ENCODE peak calls at places on chromosomes 4 and X, in five cellular contexts. A, E, V, Y and K are unnamed samples.

GRCh38 chrX:154372612-154373022 is 1.8 kb downstream of the FLNA start:
- DNase-seq in V (no peak), A (no peak), Y (peak), E (peak), K (no peak)

GRCh38 chr4:100118213-100118612 is 72.1 kb downstream of the DDIT4L start:
- DNase-seq in E (no peak), A (no peak), Y (no peak), V (no peak), K (no peak)

GRCh38 chr4:2262145-2262943 is 435 bp upstream of the MXD4 start:
- DNase-seq in E (peak), A (peak), V (peak), Y (peak), K (peak)

GRCh38 chr4:138602664-138603063 is 360.5 kb upstream of the SLC7A11 start:
- DNase-seq in A (no peak), E (no peak), Y (no peak), V (no peak), K (no peak)

GRCh38 chr4:182478475-182478874 is 235.3 kb downstream of the TENM3 start:
- DNase-seq in E (no peak), Y (peak), A (peak), V (no peak), K (no peak)

GRCh38 chr4:6920174-6920573 is 10.5 kb downstream of the TBC1D14 start:
- DNase-seq in V (no peak), E (no peak), A (no peak), Y (no peak), K (no peak)

GRCh38 chr4:107380836-107381438 is 339.1 kb downstream of the PAPSS1 start:
- DNase-seq in A (no peak), E (no peak), V (no peak), Y (no peak), K (no peak)

GRCh38 chrX:43676960-43677582 is 21.0 kb downstream of the MAOA start:
- DNase-seq in Y (no peak), V (no peak), E (no peak), A (no peak), K (no peak)

GRCh38 chrX:154458954-154459829 is 1.1 kb downstream of the PLXNA3 start:
- DNase-seq in V (no peak), Y (no peak), A (peak), E (no peak), K (no peak)

GRCh38 chr4:81469774-81470455 is 1.8 kb downstream of the RASGEF1B start:
- DNase-seq in A (no peak), E (no peak), V (no peak), Y (no peak), K (no peak)

GRCh38 chr4:60326735-60327134 is 873.4 kb upstream of the ADGRL3 start:
- DNase-seq in V (no peak), Y (no peak), E (no peak), A (no peak), K (no peak)

GRCh38 chr4:71214578-71214977 is 124.2 kb upstream of the SLC4A4 start:
- DNase-seq in E (no peak), V (no peak), A (no peak), Y (no peak), K (no peak)

GRCh38 chrX:74923942-74924448 is 1.3 kb downstream of the NEXMIF start:
- DNase-seq in A (no peak), V (no peak), E (peak), Y (peak), K (no peak)

GRCh38 chrX:116749943-116750342 is 287.2 kb upstream of the CT83 start:
- DNase-seq in E (no peak), Y (no peak), V (no peak), A (no peak), K (no peak)

GRCh38 chr4:168612435-168613139 is 115.7 kb downstream of the PALLD start:
- DNase-seq in V (no peak), A (peak), E (no peak), Y (no peak), K (no peak)

GRCh38 chr4:112905728-112906127 is 143.7 kb upstream of the ANK2 start:
- DNase-seq in Y (no peak), A (no peak), E (no peak), V (no peak), K (no peak)

GRCh38 chrX:119698835-119699234 is 5.9 kb upstream of the SEPTIN6 start:
- DNase-seq in V (no peak), Y (no peak), A (peak), E (no peak), K (no peak)

GRCh38 chrX:134625315-134625718 is 33.0 kb downstream of the PLAC1 start:
- DNase-seq in A (no peak), V (no peak), Y (no peak), E (no peak), K (no peak)

GRCh38 chrX:39850630-39851152 is 247.1 kb downstream of the BCOR start:
- DNase-seq in V (no peak), Y (no peak), E (no peak), A (no peak), K (no peak)

GRCh38 chr4:55031158-55031557 is 94.2 kb downstream of the KDR start:
- DNase-seq in Y (no peak), A (no peak), V (no peak), E (no peak), K (no peak)

GRCh38 chrX:68511255-68511654 is 12.4 kb downstream of the YIPF6 start:
- DNase-seq in Y (peak), E (no peak), A (peak), V (no peak), K (no peak)

GRCh38 chr4:147122697-147123472 is 177.2 kb upstream of the TTC29 start:
- DNase-seq in Y (no peak), A (no peak), E (no peak), V (no peak), K (no peak)

GRCh38 chrX:39204945-39205344 is 403.7 kb downstream of the MID1IP1 start:
- DNase-seq in Y (peak), A (no peak), E (peak), V (no peak), K (no peak)

GRCh38 chrX:140492360-140492994 is 12.4 kb downstream of the SOX3 start:
- DNase-seq in A (no peak), Y (no peak), E (no peak), V (no peak), K (no peak)

GRCh38 chr4:186021461-186022167 is 47.3 kb upstream of the TLR3 start:
- DNase-seq in A (peak), V (peak), E (no peak), Y (peak), K (no peak)

GRCh38 chr4:8589336-8589735 is 3.2 kb upstream of the CPZ start:
- DNase-seq in V (no peak), E (no peak), Y (no peak), A (no peak), K (no peak)

GRCh38 chrX:129006491-129006890 is 516.8 kb downstream of the SMARCA1 start:
- DNase-seq in A (no peak), Y (no peak), E (no peak), V (no peak), K (no peak)

GRCh38 chr4:98617358-98618047 is 40.9 kb downstream of the TSPAN5 start:
- DNase-seq in Y (no peak), A (no peak), V (no peak), E (no peak), K (no peak)